ENCODE peak calls at places on chromosomes 16 and 17, in four cellular contexts. One of them, this sample, is unnamed.

GRCh38 chr17:42484304-42484703 is 25.6 kb downstream of the ATP6V0A1 start:
- DNase-seq in GM23248: no peak
- DNase-seq in left lung: no peak
- DNase-seq in Caco-2: no peak
- DNase-seq in this sample: no peak

GRCh38 chr17:29867643-29868181 is 62.3 kb downstream of the SSH2 start:
- DNase-seq in GM23248: peak
- DNase-seq in left lung: no peak
- DNase-seq in Caco-2: no peak
- DNase-seq in this sample: no peak

GRCh38 chr17:80601146-80601545 is 56.5 kb downstream of the RPTOR start:
- DNase-seq in GM23248: no peak
- DNase-seq in left lung: no peak
- DNase-seq in Caco-2: no peak
- DNase-seq in this sample: no peak

GRCh38 chr17:48646183-48647102 is 20.3 kb upstream of the HOXB9 start:
- DNase-seq in GM23248: no peak
- DNase-seq in left lung: no peak
- DNase-seq in Caco-2: peak
- DNase-seq in this sample: no peak

GRCh38 chr17:33832295-33832694 is 422.8 kb upstream of the CCL2 start:
- DNase-seq in GM23248: no peak
- DNase-seq in left lung: no peak
- DNase-seq in Caco-2: no peak
- DNase-seq in this sample: no peak

GRCh38 chr16:66950971-66951790 is 9.9 kb upstream of the CES3 start:
- DNase-seq in GM23248: peak
- DNase-seq in left lung: no peak
- DNase-seq in Caco-2: no peak
- DNase-seq in this sample: no peak

GRCh38 chr17:81101614-81102306 is 63.5 kb upstream of the PVALEF start:
- DNase-seq in GM23248: peak
- DNase-seq in left lung: peak
- DNase-seq in Caco-2: peak
- DNase-seq in this sample: peak

GRCh38 chr16:50844840-50845239 is 103.0 kb downstream of the CYLD start:
- DNase-seq in GM23248: no peak
- DNase-seq in left lung: no peak
- DNase-seq in Caco-2: no peak
- DNase-seq in this sample: no peak

GRCh38 chr16:85278851-85279250 is 166.6 kb upstream of the CIBAR2 start:
- DNase-seq in GM23248: no peak
- DNase-seq in left lung: no peak
- DNase-seq in Caco-2: no peak
- DNase-seq in this sample: no peak

GRCh38 chr17:80596760-80597608 is 52.3 kb downstream of the RPTOR start:
- DNase-seq in GM23248: peak
- DNase-seq in left lung: no peak
- DNase-seq in Caco-2: no peak
- DNase-seq in this sample: no peak

GRCh38 chr16:88672776-88673175 is 9.9 kb upstream of the MVD start:
- DNase-seq in GM23248: no peak
- DNase-seq in left lung: no peak
- DNase-seq in Caco-2: no peak
- DNase-seq in this sample: no peak

GRCh38 chr16:49127103-49127502 is 154.5 kb downstream of the CBLN1 start:
- DNase-seq in GM23248: no peak
- DNase-seq in left lung: no peak
- DNase-seq in Caco-2: no peak
- DNase-seq in this sample: no peak

GRCh38 chr17:58279736-58280479 is 827 bp downstream of the MPO start:
- DNase-seq in GM23248: no peak
- DNase-seq in left lung: no peak
- DNase-seq in Caco-2: no peak
- DNase-seq in this sample: no peak

GRCh38 chr16:73996624-73997339 is 299.8 kb upstream of the PSMD7 start:
- DNase-seq in GM23248: no peak
- DNase-seq in left lung: no peak
- DNase-seq in Caco-2: no peak
- DNase-seq in this sample: no peak

GRCh38 chr16:30637952-30638351 is 12.8 kb upstream of the PRR14 start:
- DNase-seq in GM23248: peak
- DNase-seq in left lung: no peak
- DNase-seq in Caco-2: no peak
- DNase-seq in this sample: peak

GRCh38 chr16:73319747-73320146 is 271.8 kb upstream of the ZFHX3 start:
- DNase-seq in GM23248: no peak
- DNase-seq in left lung: no peak
- DNase-seq in Caco-2: no peak
- DNase-seq in this sample: no peak

GRCh38 chr17:76940738-76941350 is 72.6 kb downstream of the MGAT5B start:
- DNase-seq in GM23248: no peak
- DNase-seq in left lung: no peak
- DNase-seq in Caco-2: no peak
- DNase-seq in this sample: no peak

GRCh38 chr17:15263206-15263579 is 1.9 kb downstream of the PMP22 start:
- DNase-seq in GM23248: peak
- DNase-seq in left lung: peak
- DNase-seq in Caco-2: peak
- DNase-seq in this sample: no peak

DNA sequence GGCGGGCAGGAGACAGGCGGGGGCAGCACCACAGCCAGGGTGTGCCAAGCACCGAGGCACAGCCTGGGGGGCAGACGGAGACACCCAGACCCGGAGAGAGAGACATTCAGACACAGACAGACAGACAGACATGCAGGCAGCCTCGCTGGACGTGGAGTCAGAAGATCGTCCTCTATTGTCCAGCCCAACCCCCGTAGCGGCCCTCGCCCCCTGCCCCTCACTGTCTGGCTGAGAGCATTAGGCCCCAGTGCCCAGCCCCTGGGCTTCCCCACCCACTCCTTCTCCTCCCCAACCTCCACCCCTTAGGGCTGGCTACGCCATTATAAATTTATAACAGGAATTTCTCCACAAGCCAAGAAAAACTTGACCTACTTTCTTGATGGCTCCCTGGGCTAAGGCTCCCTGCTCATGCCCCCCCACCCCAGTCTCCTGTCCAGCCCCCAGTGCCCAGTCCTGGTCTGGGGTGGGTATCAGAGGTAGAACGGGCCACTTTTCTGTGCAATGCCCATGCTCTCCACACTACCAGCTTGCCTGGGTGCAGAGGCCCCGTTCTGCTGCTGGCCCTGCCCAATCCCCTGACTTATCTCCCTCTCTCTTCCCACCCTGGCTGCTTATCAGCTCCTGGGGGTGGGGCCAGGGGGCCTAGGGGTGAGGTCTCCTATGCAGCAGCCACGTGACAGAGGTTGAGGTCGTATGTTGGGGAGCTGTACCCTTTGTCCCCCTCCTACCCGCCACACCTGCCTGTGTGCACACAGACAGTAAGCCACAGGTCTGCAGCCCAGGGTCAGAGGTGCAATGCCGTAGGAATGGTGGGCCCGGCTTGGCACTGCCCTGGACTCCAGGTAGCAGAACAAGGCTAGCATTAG is 9.9 kb downstream of the THRA start:
- DNase-seq in GM23248: peak
- DNase-seq in left lung: no peak
- DNase-seq in Caco-2: peak
- DNase-seq in this sample: no peak
- H3K4me3 ChIP-seq in GM23248: no peak
- H3K4me3 ChIP-seq in left lung: no peak
- H3K4me3 ChIP-seq in Caco-2: peak
- H3K4me3 ChIP-seq in this sample: peak

DNA sequence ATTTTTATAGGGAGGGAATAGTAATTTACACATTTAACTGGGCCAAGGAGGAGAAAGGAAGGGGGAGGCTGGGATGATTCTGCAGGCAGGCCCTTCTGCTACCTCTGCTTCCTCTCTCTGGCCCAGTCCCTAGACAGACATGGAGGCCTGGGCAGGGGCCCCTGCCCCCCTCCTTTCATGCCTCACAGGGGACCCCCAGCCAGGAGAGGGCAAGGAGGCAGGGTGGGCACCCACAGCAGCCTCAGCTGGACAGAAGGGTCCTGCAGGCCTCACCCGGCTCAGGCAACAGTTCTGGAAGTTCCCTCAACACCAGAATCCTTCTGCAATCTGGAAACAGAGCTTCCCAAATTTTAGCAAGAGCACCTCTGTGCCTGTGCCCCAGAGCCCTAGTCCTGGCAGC is 8.7 kb downstream of the ARHGAP27 start:
- DNase-seq in GM23248: no peak
- DNase-seq in left lung: no peak
- DNase-seq in Caco-2: no peak
- DNase-seq in this sample: no peak
- H3K4me3 ChIP-seq in GM23248: no peak
- H3K4me3 ChIP-seq in left lung: no peak
- H3K4me3 ChIP-seq in Caco-2: peak
- H3K4me3 ChIP-seq in this sample: no peak

GRCh38 chr17:66835476-66835875 is 559 bp downstream of the CACNG5 start:
- DNase-seq in GM23248: no peak
- DNase-seq in left lung: no peak
- DNase-seq in Caco-2: peak
- DNase-seq in this sample: no peak
- H3K4me3 ChIP-seq in GM23248: no peak
- H3K4me3 ChIP-seq in left lung: no peak
- H3K4me3 ChIP-seq in Caco-2: no peak
- H3K4me3 ChIP-seq in this sample: no peak

GRCh38 chr16:52399116-52399515 is 147.8 kb downstream of the TOX3 start:
- DNase-seq in GM23248: no peak
- DNase-seq in left lung: no peak
- DNase-seq in Caco-2: no peak
- DNase-seq in this sample: no peak
- H3K4me3 ChIP-seq in GM23248: no peak
- H3K4me3 ChIP-seq in left lung: no peak
- H3K4me3 ChIP-seq in Caco-2: no peak
- H3K4me3 ChIP-seq in this sample: no peak

GRCh38 chr16:89828870-89829629 is 775 bp downstream of the SPIRE2 start:
- DNase-seq in GM23248: no peak
- DNase-seq in left lung: no peak
- DNase-seq in Caco-2: no peak
- DNase-seq in this sample: no peak

GRCh38 chr16:89828199-89828869 is at the start of gene SPIRE2:
- DNase-seq in GM23248: peak
- DNase-seq in left lung: peak
- DNase-seq in Caco-2: peak
- DNase-seq in this sample: peak

GRCh38 chr16:89829630-89830437 is 1.6 kb downstream of the SPIRE2 start:
- DNase-seq in GM23248: no peak
- DNase-seq in left lung: no peak
- DNase-seq in Caco-2: no peak
- DNase-seq in this sample: no peak

GRCh38 chr16:89826531-89827382 is 1.5 kb upstream of the SPIRE2 start:
- DNase-seq in GM23248: no peak
- DNase-seq in left lung: no peak
- DNase-seq in Caco-2: no peak
- DNase-seq in this sample: no peak

DNA sequence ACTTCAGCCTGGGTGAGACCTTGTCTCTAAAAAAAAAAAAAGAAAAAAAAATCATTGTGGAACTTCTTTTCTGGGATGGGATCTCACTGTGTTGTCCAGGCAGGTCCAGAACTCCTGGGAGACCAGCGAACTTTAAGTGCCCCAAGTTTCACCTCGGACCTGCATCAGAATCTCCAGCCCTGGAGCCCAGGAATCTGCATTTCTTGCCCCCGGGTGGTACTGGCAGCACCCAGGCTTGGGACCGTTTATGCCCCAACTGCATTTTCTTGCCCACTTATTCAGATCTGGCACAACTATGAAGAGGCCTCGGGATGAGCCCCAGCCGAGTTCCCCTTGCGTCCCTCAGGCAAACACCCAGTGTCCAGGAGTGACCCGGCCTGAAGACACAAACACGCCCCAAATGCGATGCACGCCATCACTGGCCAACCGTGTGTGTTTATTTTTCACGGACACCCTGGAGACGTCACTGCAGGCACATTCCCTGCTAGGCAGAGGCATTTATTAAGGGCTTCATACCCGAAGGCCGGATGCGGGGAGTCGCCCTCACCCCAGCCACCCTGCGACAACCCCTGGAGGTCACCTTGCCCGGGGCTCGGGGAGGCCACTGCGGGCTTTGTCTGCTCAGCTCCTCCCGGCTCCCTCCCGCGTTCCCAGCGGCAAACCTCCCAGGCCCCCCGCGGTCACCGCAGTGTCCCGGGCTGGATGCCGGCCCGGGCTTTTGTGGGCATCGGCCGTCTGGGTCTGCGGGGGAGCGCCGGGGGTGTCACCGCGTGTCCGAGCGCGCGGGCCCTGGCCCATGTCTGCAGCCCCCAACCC is 684 bp upstream of the SPIRE2 start:
- DNase-seq in GM23248: peak
- DNase-seq in left lung: no peak
- DNase-seq in Caco-2: peak
- DNase-seq in this sample: peak
- H3K4me3 ChIP-seq in GM23248: peak
- H3K4me3 ChIP-seq in left lung: peak
- H3K4me3 ChIP-seq in Caco-2: peak
- H3K4me3 ChIP-seq in this sample: peak

GRCh38 chr16:1436731-1437355 is 6.0 kb downstream of the PERCC1 start:
- DNase-seq in GM23248: no peak
- DNase-seq in left lung: no peak
- DNase-seq in Caco-2: no peak
- DNase-seq in this sample: no peak

GRCh38 chr16:1437606-1438005 is 6.7 kb downstream of the PERCC1 start:
- DNase-seq in GM23248: no peak
- DNase-seq in left lung: no peak
- DNase-seq in Caco-2: no peak
- DNase-seq in this sample: no peak

GRCh38 chr16:1438229-1439057 is 5.9 kb downstream of the CCDC154 start:
- DNase-seq in GM23248: no peak
- DNase-seq in left lung: no peak
- DNase-seq in Caco-2: no peak
- DNase-seq in this sample: no peak

GRCh38 chr16:1441391-1441829 is 2.9 kb downstream of the CCDC154 start:
- DNase-seq in GM23248: no peak
- DNase-seq in left lung: no peak
- DNase-seq in Caco-2: no peak
- DNase-seq in this sample: no peak

GRCh38 chr16:1439058-1439698 is 5.2 kb downstream of the CCDC154 start:
- DNase-seq in GM23248: no peak
- DNase-seq in left lung: no peak
- DNase-seq in Caco-2: no peak
- DNase-seq in this sample: no peak
- H3K4me3 ChIP-seq in GM23248: no peak
- H3K4me3 ChIP-seq in left lung: no peak
- H3K4me3 ChIP-seq in Caco-2: no peak
- H3K4me3 ChIP-seq in this sample: no peak